ENCODE peak calls at places on chromosomes 5 and 9, in six cellular contexts. B, H, M, F, O and C are unnamed samples.

GRCh38 chr5:79666758-79667157 is 22.9 kb upstream of the CMYA5 start:
- DNase-seq in B (no peak), H (no peak), M (no peak), F (no peak), O (no peak), C (no peak)

GRCh38 chr5:171483453-171484177 is 64.2 kb downstream of the FGF18 start:
- DNase-seq in B (no peak), H (peak), M (peak), F (no peak), O (no peak), C (no peak)

GRCh38 chr5:69492391-69493234 is at the start of gene OCLN:
- DNase-seq in B (peak), H (no peak), M (peak), F (no peak), O (no peak), C (peak)

GRCh38 chr5:68171101-68171558 is 44.4 kb upstream of the PIK3R1 start:
- DNase-seq in B (no peak), H (peak), M (no peak), F (no peak), O (peak), C (no peak)

GRCh38 chr9:32180597-32180996 is 203.8 kb upstream of the ACO1 start:
- DNase-seq in B (no peak), H (no peak), M (no peak), F (no peak), O (no peak), C (no peak)

GRCh38 chr5:142944140-142944539 is 174.0 kb downstream of the ARHGAP26 start:
- DNase-seq in B (no peak), H (no peak), M (no peak), F (no peak), O (no peak), C (peak)

GRCh38 chr9:112605518-112605917 is 112.4 kb downstream of the INIP start:
- DNase-seq in B (no peak), H (no peak), M (no peak), F (no peak), O (no peak), C (no peak)

GRCh38 chr9:98707158-98708102 is 1.3 kb downstream of the GABBR2 start:
- DNase-seq in B (peak), H (peak), M (peak), F (no peak), O (no peak), C (peak)

GRCh38 chr5:3033033-3033755 is 281.7 kb upstream of the IRX2 start:
- DNase-seq in B (no peak), H (no peak), M (no peak), F (no peak), O (no peak), C (no peak)

GRCh38 chr9:75488714-75489100 is 400.4 kb downstream of the OSTF1 start:
- DNase-seq in B (no peak), H (no peak), M (no peak), F (no peak), O (no peak), C (no peak)

GRCh38 chr5:43631182-43631910 is 28.4 kb downstream of the NNT start:
- DNase-seq in B (peak), H (peak), M (peak), F (no peak), O (no peak), C (peak)

GRCh38 chr5:5699062-5699461 is 276.6 kb downstream of the ICE1 start:
- DNase-seq in B (no peak), H (no peak), M (peak), F (no peak), O (no peak), C (no peak)

GRCh38 chr9:37025381-37026084 is 8.5 kb downstream of the PAX5 start:
- DNase-seq in B (no peak), H (no peak), M (peak), F (no peak), O (no peak), C (no peak)

GRCh38 chr5:1409386-1410110 is 35.7 kb downstream of the SLC6A3 start:
- DNase-seq in B (no peak), H (peak), M (peak), F (no peak), O (no peak), C (peak)

GRCh38 chr9:88045686-88046085 is 71.4 kb upstream of the CDK20 start:
- DNase-seq in B (no peak), H (no peak), M (no peak), F (no peak), O (no peak), C (no peak)

GRCh38 chr5:142245776-142246175 is 79.0 kb downstream of the SPRY4 start:
- DNase-seq in B (no peak), H (peak), M (no peak), F (no peak), O (no peak), C (no peak)

GRCh38 chr5:128774605-128775004 is 190.7 kb upstream of the SLC27A6 start:
- DNase-seq in B (no peak), H (peak), M (no peak), F (no peak), O (no peak), C (no peak)

GRCh38 chr9:31137151-31137849 is 1247.1 kb upstream of the ACO1 start:
- DNase-seq in B (peak), H (peak), M (no peak), F (no peak), O (peak), C (peak)

GRCh38 chr9:93891050-93891449 is 64.1 kb downstream of the BARX1 start:
- DNase-seq in B (no peak), H (no peak), M (no peak), F (no peak), O (no peak), C (no peak)

GRCh38 chr9:27365977-27366376 is 69.0 kb upstream of the EQTN start:
- DNase-seq in B (no peak), H (peak), M (no peak), F (no peak), O (no peak), C (no peak)

GRCh38 chr5:72453260-72453775 is 53.9 kb downstream of the ZNF366 start:
- DNase-seq in B (no peak), H (no peak), M (no peak), F (no peak), O (no peak), C (no peak)

GRCh38 chr9:114501786-114502682 is 3.2 kb downstream of the WHRN start:
- DNase-seq in B (peak), H (peak), M (peak), F (no peak), O (no peak), C (peak)

GRCh38 chr5:23466401-23466886 is 41.0 kb upstream of the PRDM9 start:
- DNase-seq in B (no peak), H (peak), M (no peak), F (no peak), O (no peak), C (peak)

GRCh38 chr9:18346761-18347160 is 127.2 kb upstream of the ADAMTSL1 start:
- DNase-seq in B (no peak), H (no peak), M (no peak), F (no peak), O (no peak), C (no peak)

GRCh38 chr9:110777201-110777842 is 108.7 kb downstream of the MUSK start:
- DNase-seq in B (no peak), H (no peak), M (no peak), F (no peak), O (no peak), C (no peak)

GRCh38 chr5:94192658-94193391 is 425.6 kb downstream of the KIAA0825 start:
- DNase-seq in B (no peak), H (no peak), M (no peak), F (no peak), O (no peak), C (no peak)

GRCh38 chr9:15423328-15423985 is 781 bp downstream of the SNAPC3 start:
- DNase-seq in B (no peak), H (peak), M (peak), F (no peak), O (no peak), C (peak)

GRCh38 chr5:126801992-126802294 is 25.0 kb downstream of the LMNB1 start:
- DNase-seq in B (no peak), H (peak), M (no peak), F (no peak), O (no peak), C (peak)

GRCh38 chr5:40716000-40716399 is 36.3 kb downstream of the PTGER4 start:
- DNase-seq in B (peak), H (no peak), M (peak), F (no peak), O (no peak), C (peak)

GRCh38 chr9:94676446-94677148 is 37.3 kb upstream of the FBP1 start:
- DNase-seq in B (no peak), H (no peak), M (no peak), F (no peak), O (no peak), C (no peak)

GRCh38 chr9:134832471-134832870 is 48.1 kb upstream of the FCN2 start:
- DNase-seq in B (no peak), H (no peak), M (no peak), F (no peak), O (no peak), C (no peak)

DNA sequence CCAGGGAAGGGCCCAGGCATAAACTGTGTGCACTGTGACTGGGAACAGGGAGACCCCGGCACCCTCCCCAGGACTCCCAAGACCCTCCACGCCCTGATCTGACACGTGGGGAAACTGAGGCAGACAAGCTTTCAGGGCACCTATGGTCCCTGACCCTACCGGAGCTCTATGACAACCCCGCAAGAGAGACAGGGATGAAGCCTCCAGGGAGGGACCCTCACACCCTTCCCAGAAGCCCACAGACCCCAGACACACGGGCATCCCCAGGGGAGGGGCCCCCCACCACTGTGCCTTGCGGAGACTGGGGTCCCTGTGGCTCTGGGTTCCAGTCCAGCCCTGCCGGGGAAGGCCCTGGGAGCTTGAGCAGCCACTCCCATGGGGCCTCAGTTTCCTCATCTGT is 6.4 kb upstream of the EGFL7 start:
- DNase-seq in B (no peak), H (no peak), M (no peak), F (no peak), O (no peak), C (no peak)
- H3K4me3 ChIP-seq in B (no peak), H (no peak), M (no peak), F (peak), O (no peak), C (no peak)

DNA sequence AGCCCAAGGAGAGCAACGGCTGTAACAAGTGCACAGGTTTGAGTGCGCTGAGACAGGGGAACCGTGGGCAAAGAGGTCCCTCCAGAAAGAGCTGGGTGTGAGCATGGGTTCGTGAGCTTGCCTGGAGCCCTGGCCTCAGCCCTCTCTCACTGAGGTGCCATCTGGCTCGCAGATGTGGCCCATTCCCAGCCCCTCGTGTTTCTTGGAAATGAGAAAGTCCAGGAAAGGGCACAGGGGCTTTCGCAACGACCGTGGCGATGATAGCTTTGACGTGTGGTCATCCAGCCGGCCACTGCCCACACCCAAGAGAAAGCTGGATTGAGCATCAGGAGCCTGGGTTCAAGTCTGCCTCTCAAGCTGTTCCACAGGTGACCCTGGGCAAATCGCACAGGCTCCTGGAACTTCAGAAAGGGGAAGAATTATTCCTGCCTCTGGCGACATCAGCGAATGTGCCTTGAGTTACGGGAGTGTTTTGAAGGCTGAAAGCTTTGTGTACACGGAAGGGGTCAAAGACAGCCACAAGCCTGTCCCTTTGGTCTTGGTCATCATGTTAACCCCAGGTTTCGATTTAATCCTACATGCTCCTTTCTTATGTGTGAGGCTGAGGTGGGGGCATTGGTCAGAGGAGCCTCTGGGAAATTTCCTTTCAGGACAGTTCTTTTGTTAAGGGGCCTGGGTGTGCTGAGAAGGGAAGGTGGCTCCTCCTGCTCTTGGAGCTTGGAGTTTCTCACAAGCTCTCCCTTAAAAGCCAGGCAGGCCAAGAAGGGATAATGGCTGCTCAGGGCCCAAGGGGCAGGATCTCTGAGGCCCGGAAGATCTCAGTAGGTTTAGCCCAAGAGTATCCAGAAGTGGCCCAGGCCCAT is 41.6 kb upstream of the IL17B start:
- DNase-seq in B (no peak), H (no peak), M (peak), F (no peak), O (peak), C (no peak)
- H3K4me3 ChIP-seq in B (no peak), H (no peak), M (no peak), F (no peak), O (no peak), C (no peak)

DNA sequence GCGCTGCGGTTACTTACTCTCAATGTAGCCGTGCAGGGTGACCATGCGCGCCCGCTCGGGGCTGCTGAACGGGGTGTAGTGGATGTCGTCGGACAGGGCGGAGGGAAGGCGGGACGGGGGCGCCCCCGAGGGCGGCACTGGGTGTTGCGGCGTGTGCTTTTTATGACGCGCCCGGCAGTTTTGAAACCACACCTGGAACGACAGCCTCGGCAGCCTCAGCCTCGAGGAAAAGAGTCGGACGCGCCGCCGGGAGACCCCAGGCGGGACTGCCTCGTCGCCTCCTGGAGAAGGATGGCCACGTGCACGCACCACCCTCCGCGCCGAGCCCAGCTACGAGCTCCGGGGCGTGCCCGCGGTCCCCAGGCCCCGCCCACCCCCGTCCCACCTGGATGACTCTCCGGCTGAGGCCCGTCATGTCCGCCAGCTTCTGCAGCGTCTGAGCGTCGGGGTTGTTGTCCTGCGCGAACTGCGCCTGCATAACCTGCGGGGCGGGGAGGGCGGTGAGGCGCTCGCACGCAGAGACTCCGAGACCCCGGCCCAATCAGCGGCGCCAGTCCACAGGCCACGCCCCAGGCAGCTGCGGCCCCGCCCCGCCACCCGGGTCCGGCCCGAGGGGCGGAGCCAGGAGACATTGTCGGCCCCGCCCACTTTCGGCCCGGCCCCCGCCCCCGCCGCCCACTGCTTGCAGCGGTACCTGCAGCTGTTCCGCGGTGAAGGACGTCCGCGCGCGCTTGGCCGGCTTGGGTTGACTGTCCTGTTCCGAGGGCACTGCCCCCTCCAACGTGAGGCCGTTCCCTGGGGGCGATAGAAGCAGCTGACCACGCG is 15.0 kb downstream of the LHX6 start:
- DNase-seq in B (peak), H (no peak), M (peak), F (no peak), O (no peak), C (peak)
- H3K4me3 ChIP-seq in B (peak), H (no peak), M (peak), F (peak), O (peak), C (peak)

GRCh38 chr9:77807295-77807694 is 159.2 kb upstream of the GNA14 start:
- DNase-seq in B (peak), H (peak), M (no peak), F (no peak), O (peak), C (peak)

GRCh38 chr9:77808750-77809079 is 160.6 kb upstream of the GNA14 start:
- DNase-seq in B (no peak), H (no peak), M (no peak), F (no peak), O (no peak), C (peak)

GRCh38 chr9:77807846-77808749 is 160.0 kb upstream of the GNA14 start:
- DNase-seq in B (no peak), H (no peak), M (no peak), F (no peak), O (no peak), C (no peak)

GRCh38 chr9:77805810-77806209 is 157.7 kb upstream of the GNA14 start:
- DNase-seq in B (no peak), H (no peak), M (no peak), F (no peak), O (no peak), C (no peak)

GRCh38 chr9:77806697-77807096 is 158.6 kb upstream of the GNA14 start:
- DNase-seq in B (no peak), H (no peak), M (no peak), F (no peak), O (no peak), C (no peak)
- H3K4me3 ChIP-seq in B (no peak), H (no peak), M (no peak), F (no peak), O (no peak), C (no peak)

DNA sequence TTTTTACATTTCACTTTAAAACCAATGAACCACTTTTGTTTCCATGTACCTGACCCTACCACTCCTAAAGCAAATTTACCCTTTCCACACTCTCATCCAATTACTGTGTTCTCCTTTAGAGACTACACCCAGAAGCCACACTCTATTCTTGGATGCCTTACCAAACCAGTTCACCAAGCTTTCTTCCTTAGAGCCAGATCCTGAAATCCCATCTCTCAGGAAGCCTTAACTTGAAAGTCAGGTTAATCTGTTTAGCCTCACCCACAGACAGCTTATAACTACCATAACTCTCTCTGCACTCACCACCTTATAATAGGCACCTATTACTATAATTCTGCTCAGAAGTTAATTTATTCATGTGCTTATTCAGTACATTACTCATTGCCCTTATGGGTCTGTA is 4.3 kb downstream of the CSNK1A1 start:
- DNase-seq in B (no peak), H (no peak), M (no peak), F (no peak), O (no peak), C (peak)
- H3K4me3 ChIP-seq in B (no peak), H (no peak), M (no peak), F (peak), O (peak), C (peak)

DNA sequence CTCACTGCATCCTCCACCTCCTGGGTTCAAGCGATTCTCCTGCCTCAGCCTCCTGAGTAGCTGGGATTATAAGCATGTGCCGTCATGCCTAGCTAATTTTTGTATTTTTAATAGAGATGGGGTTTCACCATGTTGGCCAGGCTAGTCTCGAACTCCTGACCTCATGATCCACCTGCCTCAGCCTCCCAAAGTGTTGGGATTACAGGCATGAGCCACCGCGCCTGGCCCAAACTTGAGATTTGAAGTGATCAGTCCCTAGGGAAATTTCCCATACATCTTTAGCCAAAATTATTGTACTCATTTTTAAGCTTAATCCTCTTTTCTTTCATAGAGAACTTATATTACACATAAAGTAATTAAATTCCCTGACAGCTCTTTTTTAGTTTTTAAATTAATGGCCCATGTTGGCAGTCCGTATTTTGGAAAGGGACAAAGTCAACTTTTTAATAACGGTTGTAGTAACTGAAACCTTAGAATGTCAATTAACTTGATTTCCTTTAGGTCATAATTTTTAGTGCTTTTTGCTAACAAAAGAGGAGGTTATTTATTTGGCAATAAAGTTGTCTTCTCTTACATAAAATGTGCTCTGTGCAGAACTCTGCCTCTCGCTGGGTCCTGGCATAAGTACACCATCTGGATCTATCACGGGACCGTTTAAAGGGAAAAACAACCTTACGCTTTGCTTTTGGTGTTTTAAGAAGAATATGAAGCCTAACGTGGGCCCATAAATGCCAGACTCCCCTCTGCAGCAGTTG is 142.3 kb upstream of the OTULINL start:
- DNase-seq in B (no peak), H (peak), M (no peak), F (no peak), O (no peak), C (no peak)
- H3K4me3 ChIP-seq in B (no peak), H (no peak), M (no peak), F (no peak), O (no peak), C (no peak)